ENCODE peak calls at places on chromosomes 16 and 17, in four cellular contexts. One of them, this sample, is unnamed.

GRCh38 chr17:12078791-12079190 is 58.1 kb downstream of the MAP2K4 start:
- DNase-seq in SK-N-SH: no peak
- DNase-seq in AG04450: peak
- DNase-seq in RWPE2: no peak
- DNase-seq in this sample: peak

GRCh38 chr17:50546701-50547034 is 306 bp upstream of the SPATA20 start:
- DNase-seq in RWPE2: no peak
- DNase-seq in SK-N-SH: no peak
- DNase-seq in AG04450: no peak
- DNase-seq in this sample: no peak

GRCh38 chr17:81966343-81967243 is 5.6 kb upstream of the NOTUM start:
- DNase-seq in RWPE2: no peak
- DNase-seq in SK-N-SH: peak
- DNase-seq in AG04450: peak
- DNase-seq in this sample: no peak

GRCh38 chr16:16144416-16144815 is 78.9 kb downstream of the ABCC6 start:
- DNase-seq in SK-N-SH: no peak
- DNase-seq in RWPE2: no peak
- DNase-seq in AG04450: no peak
- DNase-seq in this sample: no peak

GRCh38 chr17:39920218-39921210 is 2.1 kb upstream of the GSDMB start:
- DNase-seq in SK-N-SH: no peak
- DNase-seq in RWPE2: no peak
- DNase-seq in AG04450: no peak
- DNase-seq in this sample: no peak

GRCh38 chr16:66923247-66923851 is 2.0 kb downstream of the RRAD start:
- DNase-seq in AG04450: no peak
- DNase-seq in RWPE2: no peak
- DNase-seq in SK-N-SH: no peak
- DNase-seq in this sample: no peak

GRCh38 chr16:82748026-82748425 is 121.3 kb downstream of the CDH13 start:
- DNase-seq in SK-N-SH: no peak
- DNase-seq in AG04450: no peak
- DNase-seq in RWPE2: no peak
- DNase-seq in this sample: peak

GRCh38 chr17:40293363-40293762 is 5.7 kb downstream of the CDC6 start:
- DNase-seq in RWPE2: no peak
- DNase-seq in AG04450: no peak
- DNase-seq in SK-N-SH: no peak
- DNase-seq in this sample: no peak

GRCh38 chr16:85659805-85660511 is 28.8 kb downstream of the GINS2 start:
- DNase-seq in SK-N-SH: peak
- DNase-seq in RWPE2: no peak
- DNase-seq in AG04450: no peak
- DNase-seq in this sample: peak

GRCh38 chr17:3723188-3723555 is 531 bp upstream of the HASPIN start:
- DNase-seq in RWPE2: no peak
- DNase-seq in AG04450: no peak
- DNase-seq in SK-N-SH: no peak
- DNase-seq in this sample: no peak

GRCh38 chr16:28984619-28985135 is at the start of gene LAT:
- DNase-seq in SK-N-SH: no peak
- DNase-seq in RWPE2: peak
- DNase-seq in AG04450: no peak
- DNase-seq in this sample: no peak

GRCh38 chr16:57761957-57762356 is 26.4 kb downstream of the KATNB1 start:
- DNase-seq in RWPE2: peak
- DNase-seq in SK-N-SH: no peak
- DNase-seq in AG04450: no peak
- DNase-seq in this sample: no peak

GRCh38 chr16:21277045-21277926 is 804 bp downstream of the CRYM start:
- DNase-seq in RWPE2: no peak
- DNase-seq in AG04450: no peak
- DNase-seq in SK-N-SH: no peak
- DNase-seq in this sample: no peak

GRCh38 chr17:79559111-79559887 is 51.6 kb downstream of the RBFOX3 start:
- DNase-seq in SK-N-SH: no peak
- DNase-seq in AG04450: no peak
- DNase-seq in RWPE2: no peak
- DNase-seq in this sample: no peak

GRCh38 chr16:28575446-28576109 is 21.3 kb downstream of the SULT1A2 start:
- DNase-seq in SK-N-SH: no peak
- DNase-seq in RWPE2: no peak
- DNase-seq in AG04450: no peak
- DNase-seq in this sample: no peak

GRCh38 chr17:2854662-2855061 is 58.4 kb downstream of the RAP1GAP2 start:
- DNase-seq in AG04450: no peak
- DNase-seq in SK-N-SH: peak
- DNase-seq in RWPE2: no peak
- DNase-seq in this sample: no peak

GRCh38 chr17:2883544-2884203 is 87.4 kb downstream of the RAP1GAP2 start:
- DNase-seq in AG04450: no peak
- DNase-seq in RWPE2: no peak
- DNase-seq in SK-N-SH: peak
- DNase-seq in this sample: no peak

GRCh38 chr17:17590141-17590735 is 1.3 kb downstream of the PEMT start:
- DNase-seq in SK-N-SH: no peak
- DNase-seq in AG04450: no peak
- DNase-seq in RWPE2: no peak
- DNase-seq in this sample: no peak

GRCh38 chr17:50689251-50689650 is 18.5 kb downstream of the ANKRD40 start:
- DNase-seq in SK-N-SH: no peak
- DNase-seq in AG04450: no peak
- DNase-seq in RWPE2: no peak
- DNase-seq in this sample: no peak

GRCh38 chr16:88467433-88468051 is 14.5 kb downstream of the ZFPM1 start:
- DNase-seq in SK-N-SH: no peak
- DNase-seq in RWPE2: no peak
- DNase-seq in AG04450: no peak
- DNase-seq in this sample: no peak

GRCh38 chr16:85607796-85608514 is 5.2 kb upstream of the GSE1 start:
- DNase-seq in SK-N-SH: no peak
- DNase-seq in AG04450: no peak
- DNase-seq in RWPE2: no peak
- DNase-seq in this sample: no peak

GRCh38 chr17:74738051-74738996 is 1.3 kb downstream of the RAB37 start:
- DNase-seq in SK-N-SH: no peak
- DNase-seq in AG04450: no peak
- DNase-seq in RWPE2: no peak
- DNase-seq in this sample: no peak

GRCh38 chr16:59210955-59211541 is 476.9 kb upstream of the GOT2 start:
- DNase-seq in RWPE2: no peak
- DNase-seq in AG04450: no peak
- DNase-seq in SK-N-SH: no peak
- DNase-seq in this sample: peak

GRCh38 chr16:73000020-73000906 is 47.7 kb downstream of the ZFHX3 start:
- DNase-seq in SK-N-SH: no peak
- DNase-seq in AG04450: no peak
- DNase-seq in RWPE2: peak
- DNase-seq in this sample: no peak

GRCh38 chr17:1592751-1593629 is 30.4 kb upstream of the PITPNA start:
- DNase-seq in AG04450: no peak
- DNase-seq in RWPE2: no peak
- DNase-seq in SK-N-SH: no peak
- DNase-seq in this sample: no peak

GRCh38 chr17:10297691-10298090 is 75.1 kb downstream of the MYH13 start:
- DNase-seq in RWPE2: no peak
- DNase-seq in AG04450: no peak
- DNase-seq in SK-N-SH: no peak
- DNase-seq in this sample: no peak

GRCh38 chr17:10126554-10127493 is 71.6 kb downstream of the GAS7 start:
- DNase-seq in RWPE2: no peak
- DNase-seq in AG04450: no peak
- DNase-seq in SK-N-SH: peak
- DNase-seq in this sample: no peak

GRCh38 chr16:68993885-68994284 is 111.6 kb upstream of the HAS3 start:
- DNase-seq in SK-N-SH: no peak
- DNase-seq in AG04450: peak
- DNase-seq in RWPE2: no peak
- DNase-seq in this sample: peak

GRCh38 chr17:35775039-35775438 is 14.4 kb downstream of the C17orf50 start:
- DNase-seq in RWPE2: no peak
- DNase-seq in AG04450: no peak
- DNase-seq in SK-N-SH: peak
- DNase-seq in this sample: no peak

GRCh38 chr17:45895304-45895968 is 1.1 kb downstream of the MAPT start:
- DNase-seq in SK-N-SH: peak
- DNase-seq in RWPE2: no peak
- DNase-seq in AG04450: no peak
- DNase-seq in this sample: no peak

GRCh38 chr17:45900136-45900535 is 5.8 kb downstream of the MAPT start:
- DNase-seq in AG04450: no peak
- DNase-seq in RWPE2: no peak
- DNase-seq in SK-N-SH: no peak
- DNase-seq in this sample: no peak

GRCh38 chr17:45895969-45896793 is 1.8 kb downstream of the MAPT start:
- DNase-seq in AG04450: no peak
- DNase-seq in SK-N-SH: peak
- DNase-seq in RWPE2: no peak
- DNase-seq in this sample: no peak

GRCh38 chr17:45894022-45894784 is at the start of gene MAPT:
- DNase-seq in SK-N-SH: peak
- DNase-seq in RWPE2: peak
- DNase-seq in AG04450: peak
- DNase-seq in this sample: peak

GRCh38 chr17:45896803-45897693 is 2.7 kb downstream of the MAPT start:
- DNase-seq in SK-N-SH: no peak
- DNase-seq in AG04450: no peak
- DNase-seq in RWPE2: no peak
- DNase-seq in this sample: no peak
- H3K4me3 ChIP-seq in SK-N-SH: no peak
- H3K4me3 ChIP-seq in AG04450: no peak
- H3K4me3 ChIP-seq in RWPE2: no peak
- H3K4me3 ChIP-seq in this sample: no peak

GRCh38 chr17:78120971-78121800 is 7.4 kb downstream of the TMC6 start:
- DNase-seq in SK-N-SH: no peak
- DNase-seq in RWPE2: no peak
- DNase-seq in AG04450: no peak
- DNase-seq in this sample: no peak

GRCh38 chr17:78118801-78119241 is 9.7 kb downstream of the TMC6 start:
- DNase-seq in SK-N-SH: no peak
- DNase-seq in AG04450: no peak
- DNase-seq in RWPE2: no peak
- DNase-seq in this sample: no peak

GRCh38 chr17:78122221-78122990 is 6.1 kb downstream of the TMC6 start:
- DNase-seq in SK-N-SH: no peak
- DNase-seq in AG04450: no peak
- DNase-seq in RWPE2: no peak
- DNase-seq in this sample: no peak

GRCh38 chr17:78121801-78122220 is 6.7 kb downstream of the TMC6 start:
- DNase-seq in AG04450: no peak
- DNase-seq in RWPE2: no peak
- DNase-seq in SK-N-SH: no peak
- DNase-seq in this sample: no peak

DNA sequence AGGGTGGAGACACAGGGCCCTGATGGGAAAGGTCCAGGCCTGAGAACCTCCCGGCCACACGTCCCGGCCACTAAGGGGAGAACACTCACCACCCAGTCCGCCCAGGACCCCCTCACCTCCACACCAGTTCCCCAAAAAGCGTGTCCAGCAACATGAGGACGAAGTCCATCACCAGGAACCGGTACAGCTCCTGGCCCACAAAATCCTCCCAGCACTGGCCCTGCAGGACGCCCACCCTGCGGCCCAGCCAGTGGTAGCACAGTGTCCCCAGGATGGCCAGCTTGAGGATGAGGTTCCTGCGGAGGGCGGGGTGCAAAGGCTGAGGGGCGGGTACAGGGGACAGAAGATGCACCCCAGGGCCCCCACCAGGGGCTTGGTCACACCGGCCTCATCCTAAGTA is 8.0 kb downstream of the TMC6 start:
- DNase-seq in AG04450: no peak
- DNase-seq in SK-N-SH: no peak
- DNase-seq in RWPE2: no peak
- DNase-seq in this sample: no peak
- TF ChIP-seq CTCF in AG04450: no peak
- TF ChIP-seq CTCF in SK-N-SH: no peak
- TF ChIP-seq CTCF in RWPE2: no peak
- TF ChIP-seq CTCF in this sample: no peak

GRCh38 chr17:43020030-43020621 is 2.1 kb downstream of the VAT1 start:
- DNase-seq in RWPE2: no peak
- DNase-seq in SK-N-SH: no peak
- DNase-seq in AG04450: no peak
- DNase-seq in this sample: no peak
- H3K4me3 ChIP-seq in RWPE2: no peak
- H3K4me3 ChIP-seq in SK-N-SH: no peak
- H3K4me3 ChIP-seq in AG04450: peak
- H3K4me3 ChIP-seq in this sample: peak

GRCh38 chr17:59441459-59442096 is 110.1 kb downstream of the YPEL2 start:
- DNase-seq in SK-N-SH: no peak
- DNase-seq in AG04450: no peak
- DNase-seq in RWPE2: no peak
- DNase-seq in this sample: no peak

GRCh38 chr17:59439711-59440110 is 108.3 kb downstream of the YPEL2 start:
- DNase-seq in SK-N-SH: no peak
- DNase-seq in AG04450: no peak
- DNase-seq in RWPE2: no peak
- DNase-seq in this sample: no peak

GRCh38 chr17:59437766-59438165 is 106.3 kb downstream of the YPEL2 start:
- DNase-seq in AG04450: no peak
- DNase-seq in SK-N-SH: no peak
- DNase-seq in RWPE2: no peak
- DNase-seq in this sample: no peak

GRCh38 chr17:59440757-59441458 is 109.5 kb downstream of the YPEL2 start:
- DNase-seq in SK-N-SH: peak
- DNase-seq in AG04450: peak
- DNase-seq in RWPE2: peak
- DNase-seq in this sample: peak

GRCh38 chr17:59439261-59439660 is 107.8 kb downstream of the YPEL2 start:
- DNase-seq in RWPE2: no peak
- DNase-seq in SK-N-SH: no peak
- DNase-seq in AG04450: no peak
- DNase-seq in this sample: no peak
- TF ChIP-seq CTCF in RWPE2: no peak
- TF ChIP-seq CTCF in SK-N-SH: no peak
- TF ChIP-seq CTCF in AG04450: no peak
- TF ChIP-seq CTCF in this sample: no peak

GRCh38 chr17:49455226-49455968 is 39.7 kb upstream of the NGFR start:
- DNase-seq in SK-N-SH: peak
- DNase-seq in AG04450: no peak
- DNase-seq in RWPE2: no peak
- DNase-seq in this sample: no peak
- H3K4me3 ChIP-seq in SK-N-SH: no peak
- H3K4me3 ChIP-seq in AG04450: no peak
- H3K4me3 ChIP-seq in RWPE2: no peak
- H3K4me3 ChIP-seq in this sample: no peak

GRCh38 chr16:49350265-49351103 is 23.1 kb upstream of the C16orf78 start:
- DNase-seq in RWPE2: no peak
- DNase-seq in AG04450: no peak
- DNase-seq in SK-N-SH: peak
- DNase-seq in this sample: no peak
- TF ChIP-seq CTCF in RWPE2: peak
- TF ChIP-seq CTCF in AG04450: peak
- TF ChIP-seq CTCF in SK-N-SH: peak
- TF ChIP-seq CTCF in this sample: peak